ENCODE peak calls at places on chromosome 22, in six cellular contexts. One of them, this sample, is unnamed.
A peak's percentile ranks its signal among the peaks of the same experiment; 100 is the strongest.

GRCh38 chr22:39721456-39722325 is 151.1 kb downstream of the CACNA1I start:
- DNase-seq in MM.1S: no peak
- DNase-seq in keratinocyte: no peak
- DNase-seq in K562: no peak
- DNase-seq in HepG2: no peak
- DNase-seq in HCT116: no peak
- DNase-seq in this sample: no peak

GRCh38 chr22:27876684-27877083 is 42.4 kb downstream of the PITPNB start:
- DNase-seq in MM.1S: no peak
- DNase-seq in keratinocyte: no peak
- DNase-seq in K562: no peak
- DNase-seq in HepG2: no peak
- DNase-seq in HCT116: no peak
- DNase-seq in this sample: no peak

GRCh38 chr22:42805016-42805997 is 51.8 kb downstream of the ARFGAP3 start:
- DNase-seq in MM.1S: no peak
- DNase-seq in keratinocyte: no peak
- DNase-seq in K562: no peak
- DNase-seq in HepG2: peak; percentile 93
- DNase-seq in HCT116: no peak
- DNase-seq in this sample: no peak

GRCh38 chr22:38176170-38176741 is 5.4 kb downstream of the PLA2G6 start:
- DNase-seq in MM.1S: no peak
- DNase-seq in keratinocyte: no peak
- DNase-seq in K562: no peak
- DNase-seq in HepG2: no peak
- DNase-seq in HCT116: no peak
- DNase-seq in this sample: no peak

GRCh38 chr22:27192135-27192900 is 534.9 kb downstream of the MIAT start:
- DNase-seq in MM.1S: no peak
- DNase-seq in keratinocyte: no peak
- DNase-seq in K562: no peak
- DNase-seq in HepG2: no peak
- DNase-seq in HCT116: no peak
- DNase-seq in this sample: no peak

GRCh38 chr22:39318507-39319283 is 728 bp downstream of the RPL3 start:
- DNase-seq in MM.1S: peak; percentile 51
- DNase-seq in keratinocyte: peak; percentile 23
- DNase-seq in K562: peak; percentile 35
- DNase-seq in HepG2: no peak
- DNase-seq in HCT116: no peak
- DNase-seq in this sample: no peak

GRCh38 chr22:32337015-32337414 is 20.7 kb upstream of the RFPL3 start:
- DNase-seq in MM.1S: no peak
- DNase-seq in keratinocyte: no peak
- DNase-seq in K562: no peak
- DNase-seq in HepG2: no peak
- DNase-seq in HCT116: no peak
- DNase-seq in this sample: no peak

GRCh38 chr22:45639747-45640102 is 31.9 kb upstream of the ATXN10 start:
- DNase-seq in MM.1S: no peak
- DNase-seq in keratinocyte: no peak
- DNase-seq in K562: no peak
- DNase-seq in HepG2: no peak
- DNase-seq in HCT116: no peak
- DNase-seq in this sample: no peak

GRCh38 chr22:44361391-44362126 is 48.8 kb upstream of the SHISAL1 start:
- DNase-seq in MM.1S: no peak
- DNase-seq in keratinocyte: peak; percentile 38
- DNase-seq in K562: no peak
- DNase-seq in HepG2: no peak
- DNase-seq in HCT116: no peak
- DNase-seq in this sample: no peak
- H3K9ac ChIP-seq in MM.1S: no peak overlapping the region
- H3K9ac ChIP-seq in keratinocyte: peak overlapping the region; percentile 71
- H3K9ac ChIP-seq in K562: no peak overlapping the region
- H3K9ac ChIP-seq in HepG2: no peak overlapping the region
- H3K9ac ChIP-seq in HCT116: no peak overlapping the region
- H3K9ac ChIP-seq in this sample: no peak overlapping the region

DNA sequence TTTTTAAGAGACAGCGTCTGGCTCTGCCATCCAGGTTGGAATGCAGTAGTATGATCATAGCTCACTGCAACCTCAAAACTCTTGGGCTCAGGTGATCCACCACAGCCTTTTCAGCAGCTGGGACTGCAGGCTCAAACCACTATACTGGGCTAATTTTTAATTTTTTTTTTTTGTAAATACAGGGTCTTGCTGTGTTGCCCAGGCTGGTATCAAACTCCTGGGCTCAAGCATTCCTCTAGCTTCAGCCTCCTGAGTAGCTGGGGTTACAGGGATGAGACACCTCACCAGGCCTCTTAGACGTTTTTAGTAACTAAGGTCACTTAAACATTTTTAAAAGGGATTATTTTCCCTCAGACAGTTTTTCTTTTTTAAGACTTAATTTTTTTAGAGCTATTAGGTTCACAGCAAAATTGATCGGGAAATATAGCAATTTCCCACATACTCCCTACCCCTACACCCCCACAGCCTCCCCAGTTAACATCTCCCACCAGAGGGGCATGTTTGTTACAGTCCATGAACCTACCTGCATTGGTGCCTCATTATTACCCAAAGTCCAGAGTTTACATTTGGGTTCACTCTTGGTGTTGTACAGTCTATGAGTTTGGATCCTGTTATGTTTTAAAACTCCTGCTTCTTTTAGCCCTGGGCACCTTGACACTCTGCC is 3.9 kb downstream of the BCR start:
- DNase-seq in MM.1S: no peak
- DNase-seq in keratinocyte: no peak
- DNase-seq in K562: no peak
- DNase-seq in HepG2: no peak
- DNase-seq in HCT116: no peak
- DNase-seq in this sample: no peak
- H3K4me1 ChIP-seq in MM.1S: peaks cover 15% of the 10 kb centered on the region
- H3K4me1 ChIP-seq in keratinocyte: peaks cover 35% of the 10 kb centered on the region
- H3K4me1 ChIP-seq in K562: peaks cover 66% of the 10 kb centered on the region
- H3K4me1 ChIP-seq in HepG2: peaks cover 59% of the 10 kb centered on the region
- H3K4me1 ChIP-seq in HCT116: peaks cover 40% of the 10 kb centered on the region
- H3K4me1 ChIP-seq in this sample: peaks cover 15% of the 10 kb centered on the region

GRCh38 chr22:35498446-35498845 is 42.2 kb upstream of the RASD2 start:
- DNase-seq in MM.1S: no peak
- DNase-seq in keratinocyte: no peak
- DNase-seq in K562: no peak
- DNase-seq in HepG2: no peak
- DNase-seq in HCT116: no peak
- DNase-seq in this sample: no peak
- H3K36me3 ChIP-seq in MM.1S: no peaks in the 10 kb centered on the region
- H3K36me3 ChIP-seq in keratinocyte: no peaks in the 10 kb centered on the region
- H3K36me3 ChIP-seq in K562: no peaks in the 10 kb centered on the region
- H3K36me3 ChIP-seq in HepG2: no peaks in the 10 kb centered on the region
- H3K36me3 ChIP-seq in HCT116: no peaks in the 10 kb centered on the region
- H3K36me3 ChIP-seq in this sample: no peaks in the 10 kb centered on the region

GRCh38 chr22:41368543-41368817 is 13.3 kb upstream of the TEF start:
- DNase-seq in MM.1S: no peak
- DNase-seq in keratinocyte: no peak
- DNase-seq in K562: no peak
- DNase-seq in HepG2: no peak
- DNase-seq in HCT116: no peak
- DNase-seq in this sample: no peak
- H3K9ac ChIP-seq in MM.1S: no peak overlapping the region
- H3K9ac ChIP-seq in keratinocyte: no peak overlapping the region
- H3K9ac ChIP-seq in K562: peak overlapping the region; percentile 33
- H3K9ac ChIP-seq in HepG2: no peak overlapping the region
- H3K9ac ChIP-seq in HCT116: no peak overlapping the region
- H3K9ac ChIP-seq in this sample: no peak overlapping the region